ENCODE peak calls at places on chromosomes 4 and X, in seven cellular contexts. P, H, B, C, D, G and J are unnamed samples.

GRCh38 chr4:137998666-137999429 is 243.3 kb downstream of the SLC7A11 start:
- DNase-seq in H (no peak), P (peak; percentile 77), B (no peak), G (no peak), D (no peak), C (no peak), J (no peak)

GRCh38 chr4:153260553-153261306 is 56.5 kb downstream of the TRIM2 start:
- DNase-seq in D (no peak), G (no peak), H (no peak), C (no peak), P (no peak), B (no peak), J (no peak)

GRCh38 chrX:120813982-120814381 is 61.7 kb downstream of the CT47B1 start:
- DNase-seq in B (no peak), G (no peak), P (no peak), H (no peak), C (no peak), D (no peak), J (no peak)

GRCh38 chr4:174394915-174395314 is 111.2 kb downstream of the CEP44 start:
- DNase-seq in B (no peak), G (no peak), D (no peak), P (peak; percentile 58), C (no peak), H (no peak), J (no peak)

GRCh38 chr4:99403380-99404194 is 31.6 kb downstream of the ADH7 start:
- DNase-seq in G (no peak), H (no peak), D (no peak), P (peak; percentile 87), B (no peak), C (no peak), J (no peak)

GRCh38 chr4:101020956-101021355 is 326.4 kb downstream of the PPP3CA start:
- DNase-seq in P (peak; percentile 79), B (no peak), D (no peak), G (no peak), H (no peak), C (no peak), J (no peak)

GRCh38 chrX:8731579-8732395 is at the start of gene ANOS1:
- DNase-seq in C (no peak), H (no peak), P (peak; percentile 11), B (peak; percentile 83), D (no peak), G (peak; percentile 60), J (no peak)

GRCh38 chrX:131840799-131841495 is 182.2 kb upstream of the STK26 start:
- DNase-seq in G (no peak), D (no peak), B (no peak), H (no peak), P (no peak), C (no peak), J (no peak)

GRCh38 chr4:96524311-96524875 is 684.5 kb downstream of the PDHA2 start:
- DNase-seq in H (no peak), C (no peak), B (no peak), G (no peak), P (no peak), D (no peak), J (no peak)

GRCh38 chrX:70482300-70482699 is 37.7 kb downstream of the DLG3 start:
- DNase-seq in D (no peak), C (no peak), P (no peak), G (no peak), B (no peak), H (no peak), J (no peak)

GRCh38 chrX:115408736-115409390 is 119.3 kb downstream of the LUZP4 start:
- DNase-seq in B (no peak), P (peak; percentile 72), D (no peak), G (no peak), C (no peak), H (no peak), J (no peak)

GRCh38 chr4:71141125-71141524 is 147.7 kb downstream of the DCK start:
- DNase-seq in D (no peak), B (no peak), C (no peak), P (peak; percentile 26), G (no peak), H (no peak), J (no peak)

GRCh38 chr4:168432419-168433146 is 47.7 kb downstream of the DDX60L start:
- DNase-seq in G (no peak), H (no peak), P (no peak), B (no peak), D (no peak), C (no peak), J (no peak)

GRCh38 chr4:20313237-20314030 is 61.7 kb downstream of the SLIT2 start:
- DNase-seq in D (no peak), P (peak; percentile 47), C (no peak), B (peak; percentile 33), H (no peak), G (no peak), J (no peak)

GRCh38 chrX:22542641-22543040 is 269.9 kb downstream of the CBLL2 start:
- DNase-seq in G (no peak), D (no peak), C (no peak), H (no peak), B (no peak), P (no peak), J (no peak)

GRCh38 chr4:12118651-12119213 is 690.0 kb upstream of the HS3ST1 start:
- DNase-seq in B (no peak), P (no peak), H (no peak), G (no peak), D (no peak), C (no peak), J (no peak)

GRCh38 chr4:100511906-100512305 is 5.9 kb downstream of the EMCN start:
- DNase-seq in C (no peak), G (no peak), P (no peak), H (no peak), D (no peak), B (no peak), J (no peak)

GRCh38 chrX:153897899-153898298 is 6.6 kb upstream of the AVPR2 start:
- DNase-seq in C (no peak), H (no peak), G (no peak), D (no peak), P (no peak), B (no peak), J (no peak)

GRCh38 chr4:155582971-155583437 is 83.6 kb upstream of the GUCY1A1 start:
- DNase-seq in H (no peak), B (no peak), P (peak; percentile 57), G (no peak), D (no peak), C (no peak), J (no peak)

GRCh38 chrX:39731735-39732134 is 366.0 kb downstream of the BCOR start:
- DNase-seq in D (no peak), H (no peak), G (no peak), C (no peak), B (no peak), P (no peak), J (no peak)

GRCh38 chr4:175125410-175126068 is 207.4 kb downstream of the ADAM29 start:
- DNase-seq in G (no peak), C (no peak), D (no peak), H (no peak), P (peak; percentile 24), B (no peak), J (no peak)

GRCh38 chrX:129786210-129786651 is 6.5 kb downstream of the SASH3 start:
- DNase-seq in B (no peak), C (no peak), H (no peak), D (no peak), P (no peak), G (no peak), J (no peak)

GRCh38 chrX:16882702-16883486 is 12.7 kb upstream of the RBBP7 start:
- DNase-seq in G (peak; percentile 67), C (peak; percentile 39), H (peak; percentile 73), P (peak; percentile 75), B (peak; percentile 78), D (peak; percentile 44), J (peak; percentile 84)

DNA sequence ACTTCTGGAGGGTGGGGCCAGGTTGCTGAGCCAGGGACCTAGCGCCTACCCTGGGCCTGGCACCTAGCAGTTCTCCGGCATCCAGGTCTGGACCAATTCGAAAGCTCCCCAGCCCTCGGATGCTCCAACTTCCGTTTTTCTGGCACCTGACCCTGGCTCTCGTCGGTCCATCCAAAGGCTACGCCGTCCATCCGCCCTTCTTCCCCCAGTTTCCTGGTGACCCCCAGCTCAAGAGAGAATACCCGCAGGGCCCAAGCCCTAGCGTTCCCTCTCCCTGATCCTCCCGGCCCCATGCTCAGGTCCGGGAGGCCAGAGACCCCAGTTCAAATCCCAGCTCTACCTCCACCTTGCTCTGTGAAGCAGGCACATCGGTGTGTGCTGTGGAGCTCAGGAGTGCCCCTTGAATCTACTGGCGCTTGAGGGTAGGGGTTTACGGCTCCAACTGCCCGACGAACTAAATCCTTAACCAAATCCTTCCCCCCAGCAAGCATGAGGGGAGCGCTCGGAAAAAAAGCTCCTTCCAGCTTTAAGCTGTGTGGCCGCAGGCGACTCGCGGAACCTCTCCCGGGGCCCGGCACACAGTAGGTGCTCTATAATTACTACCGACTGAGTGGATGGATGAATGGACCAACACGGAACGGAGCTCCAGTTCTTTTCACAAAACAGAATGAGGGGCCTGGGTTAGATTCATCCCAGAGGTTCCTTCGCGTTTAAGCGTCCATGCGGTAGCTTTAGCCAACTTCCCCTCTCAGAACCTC is 1.1 kb downstream of the CRMP1 start:
- DNase-seq in P (no peak), B (no peak), G (no peak), D (no peak), C (no peak), H (no peak), J (no peak)
- H3K4me3 ChIP-seq in P (no peak overlapping the region), B (no peak overlapping the region), G (peak overlapping the region; percentile 65), D (no peak overlapping the region), C (no peak overlapping the region), H (no peak overlapping the region), J (no peak overlapping the region)

GRCh38 chr4:112520598-112521122 is 4.7 kb upstream of the NEUROG2 start:
- DNase-seq in D (no peak), H (no peak), G (no peak), C (no peak), B (no peak), P (no peak), J (no peak)
- H3K4me3 ChIP-seq in D (no peak overlapping the region), H (no peak overlapping the region), G (no peak overlapping the region), C (no peak overlapping the region), B (no peak overlapping the region), P (no peak overlapping the region), J (no peak overlapping the region)

DNA sequence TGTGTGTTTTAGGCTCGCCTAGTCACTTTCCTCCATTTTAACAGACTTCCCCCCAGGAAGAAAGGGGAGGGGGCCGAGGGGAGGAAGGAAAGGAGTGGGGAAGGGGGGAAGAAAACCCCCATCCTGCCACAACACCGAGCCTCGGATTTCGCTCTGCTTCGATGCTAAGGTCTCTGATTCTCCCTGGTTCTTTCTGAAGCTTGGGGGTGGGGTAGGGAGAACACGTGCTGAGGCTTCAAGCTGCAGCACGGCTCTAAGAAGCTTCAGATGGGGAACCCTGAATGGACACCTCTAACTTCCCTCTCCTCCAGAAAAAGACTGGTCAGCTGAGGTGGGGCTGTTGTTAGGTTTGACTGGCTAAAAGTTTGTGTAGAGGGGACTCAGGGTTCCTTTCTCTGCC is 61.8 kb downstream of the RHOH start:
- DNase-seq in G (no peak), H (no peak), D (no peak), B (no peak), C (no peak), P (no peak), J (no peak)
- H3K4me3 ChIP-seq in G (no peak overlapping the region), H (no peak overlapping the region), D (no peak overlapping the region), B (no peak overlapping the region), C (no peak overlapping the region), P (no peak overlapping the region), J (no peak overlapping the region)

GRCh38 chr4:25172964-25173917 is 13.0 kb upstream of the SEPSECS start:
- DNase-seq in D (peak; percentile 80), B (peak; percentile 30), P (peak; percentile 98), C (peak; percentile 30), G (no peak), H (no peak), J (peak; percentile 89)
- H3K4me3 ChIP-seq in D (no peak overlapping the region), B (no peak overlapping the region), P (peak overlapping the region; percentile 3), C (no peak overlapping the region), G (no peak overlapping the region), H (no peak overlapping the region), J (no peak overlapping the region)